ENCODE peak calls at places on chromosomes 3 and 15, in four cellular contexts. H is hepatocyte; M is PC-9; A is CD8-positive, alpha-beta T cell. J is an unnamed sample. For H3K9me3, the result is how much of the 10 kb centered on the place peaks cover.

GRCh38 chr3:197428117-197428761 is 127.5 kb downstream of the BDH1 start:
- DNase-seq in M (no peak), A (peak), H (peak), J (no peak)

GRCh38 chr15:77013786-77014136 is 18.8 kb downstream of the PSTPIP1 start:
- DNase-seq in M (peak), A (peak), H (no peak), J (no peak)

GRCh38 chr15:77966540-77967290 is 110.8 kb downstream of the TBC1D2B start:
- DNase-seq in M (no peak), A (peak), H (peak), J (no peak)

GRCh38 chr3:124078978-124079911 is 87.3 kb upstream of the ROPN1 start:
- DNase-seq in A (no peak), H (peak), M (no peak), J (no peak)

GRCh38 chr3:14680115-14680514 is 5.2 kb downstream of the C3orf20 start:
- DNase-seq in M (no peak), A (no peak), H (no peak), J (no peak)

GRCh38 chr15:56817266-56817665 is 84.0 kb upstream of the ZNF280D start:
- DNase-seq in H (no peak), M (no peak), A (no peak), J (no peak)

GRCh38 chr3:172034786-172035685 is 4.3 kb upstream of the FNDC3B start:
- DNase-seq in A (no peak), H (peak), M (peak), J (peak)

GRCh38 chr3:75015280-75015679 is 400.8 kb upstream of the CNTN3 start:
- DNase-seq in H (no peak), A (no peak), M (no peak), J (no peak)

GRCh38 chr3:113245775-113246174 is 34.4 kb downstream of the BOC start:
- DNase-seq in M (no peak), H (no peak), A (no peak), J (no peak)

DNA sequence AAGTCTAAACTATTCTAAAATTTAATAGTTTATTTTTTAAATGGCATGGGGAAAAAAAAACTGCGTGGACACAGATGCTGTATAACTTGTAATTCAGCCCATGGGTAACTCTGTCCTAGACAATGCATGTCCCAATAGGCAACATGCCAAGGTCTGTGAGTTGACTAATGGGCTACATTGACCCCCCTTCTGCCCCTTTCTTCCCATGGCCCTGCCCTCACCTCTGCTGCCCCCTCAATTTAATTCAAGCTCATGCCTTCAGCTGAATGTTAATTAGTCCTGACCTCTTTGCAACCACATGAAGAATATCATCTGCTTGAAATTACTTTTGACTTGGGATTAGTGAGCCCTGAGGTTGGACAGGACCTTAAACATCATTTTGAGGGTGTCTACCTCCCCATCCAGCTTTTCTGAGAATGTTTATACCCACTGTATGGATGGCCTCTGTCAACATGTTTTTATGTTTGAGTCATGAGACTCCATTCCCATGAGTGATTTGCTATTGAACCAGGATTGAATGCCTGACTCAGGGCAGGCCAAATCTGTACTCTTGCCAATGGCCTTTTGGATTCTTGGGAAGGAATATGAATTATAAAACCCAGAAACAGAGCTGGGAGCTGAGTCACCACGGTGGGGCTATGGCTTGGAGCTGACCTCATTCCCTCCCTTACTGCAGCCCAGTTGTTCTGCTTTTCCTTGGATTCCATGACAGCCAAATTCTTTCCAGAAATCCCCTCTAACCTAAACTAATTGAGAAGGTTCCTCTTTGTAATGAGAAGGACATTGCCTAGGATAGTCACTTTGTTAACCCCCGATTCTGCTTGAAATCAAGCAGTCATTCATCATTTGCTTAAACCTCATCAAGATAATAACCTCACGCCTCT is 33.5 kb upstream of the PDE8A start:
- DNase-seq in M (peak), H (no peak), A (no peak), J (no peak)
- H3K9me3 ChIP-seq in M (under half), H (under half), A (under half), J (under half)

GRCh38 chr3:84891851-84892250 is 66.9 kb upstream of the CADM2 start:
- DNase-seq in M (no peak), H (no peak), A (no peak), J (no peak)

DNA sequence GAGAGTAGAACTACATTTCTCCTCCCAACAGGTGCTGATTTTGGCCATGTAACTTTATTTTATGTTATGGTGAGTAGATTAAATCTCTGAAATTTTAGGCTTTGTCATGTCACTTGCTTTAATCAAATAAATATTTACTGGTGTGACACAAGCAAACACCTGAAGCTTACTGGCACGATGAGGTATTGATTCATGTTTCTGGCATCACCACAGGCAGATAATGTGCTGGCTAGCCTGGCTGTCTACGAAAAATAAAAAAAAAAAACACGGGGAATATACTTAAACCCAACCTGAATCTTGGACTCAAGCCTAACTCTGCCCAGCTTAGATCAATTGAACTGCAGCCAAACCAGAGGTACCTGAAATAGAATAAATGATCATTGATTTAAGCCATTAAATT is 65.6 kb upstream of the CADM2 start:
- DNase-seq in M (no peak), A (no peak), H (no peak), J (no peak)
- H3K9me3 ChIP-seq in M (under half), A (under half), H (under half), J (under half)

GRCh38 chr15:23694592-23694991 is 7.5 kb upstream of the NDN start:
- DNase-seq in H (no peak), A (no peak), M (no peak), J (no peak)
- H3K9me3 ChIP-seq in H (under half), A (under half), M (under half), J (under half)

GRCh38 chr15:27734785-27735495 is 364.2 kb downstream of the OCA2 start:
- DNase-seq in M (no peak), H (no peak), A (no peak), J (no peak)
- H3K9me3 ChIP-seq in M (under half), H (under half), A (under half), J (under half)

DNA sequence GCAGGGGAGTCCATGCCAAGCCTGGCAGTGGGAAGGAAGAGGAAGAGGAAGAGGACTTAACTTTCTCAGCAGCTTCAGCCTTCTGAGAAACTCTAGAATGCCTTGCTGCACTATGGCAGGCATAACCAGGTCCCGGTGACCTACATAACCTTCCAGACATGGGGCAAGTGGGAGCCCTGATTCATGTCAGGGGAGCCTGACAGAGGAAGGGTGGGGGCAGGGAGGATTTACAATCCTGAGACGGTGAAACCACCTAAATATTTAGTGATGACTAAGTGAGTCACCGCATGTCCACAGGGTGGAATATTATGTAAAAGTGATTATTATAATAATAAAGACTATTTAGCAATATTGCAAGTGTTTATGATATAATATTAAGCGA is 46.7 kb downstream of the AMOTL2 start:
- DNase-seq in A (no peak), H (no peak), M (peak), J (no peak)
- H3K9me3 ChIP-seq in A (under half), H (under half), M (under half), J (under half)

GRCh38 chr3:25581823-25582222 is 82.9 kb downstream of the TOP2B start:
- DNase-seq in H (no peak), A (no peak), M (no peak), J (no peak)
- H3K9me3 ChIP-seq in H (under half), A (under half), M (under half), J (under half)

DNA sequence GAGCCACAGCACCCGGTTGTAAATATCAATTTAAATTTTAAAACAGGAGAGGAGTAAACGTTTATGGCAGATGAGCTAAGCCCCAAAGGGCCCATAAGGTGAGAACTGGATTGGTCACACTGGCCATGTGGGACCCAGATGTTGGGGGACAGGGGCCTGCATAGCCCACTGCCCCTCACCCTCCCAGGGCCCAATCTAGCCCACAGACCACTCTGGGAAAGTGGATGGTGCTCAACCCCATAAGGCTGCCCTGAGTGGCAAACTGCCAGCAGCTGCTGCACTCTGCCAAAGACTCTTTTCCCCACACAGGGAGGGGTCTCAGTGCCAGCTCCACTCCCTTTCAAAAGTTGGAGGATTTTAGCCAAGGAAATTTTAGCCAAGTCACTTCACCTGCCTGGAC is 42.5 kb downstream of the CCDC12 start:
- DNase-seq in A (no peak), H (no peak), M (no peak), J (no peak)
- H3K9me3 ChIP-seq in A (under half), H (under half), M (under half), J (under half)

GRCh38 chr3:118666-119065 is 77.9 kb upstream of the CHL1 start:
- DNase-seq in M (no peak), A (no peak), H (no peak), J (no peak)
- H3K9me3 ChIP-seq in M (under half), A (under half), H (under half), J (under half)

J was measured in iPS DF 6.9.